ENCODE peak calls at places on chromosomes 12 and 14, in seven cellular contexts. C is GM06990; T is naive thymus-derived CD4-positive, alpha-beta T cell; Z is CD8-positive, alpha-beta T cell; I is CD8-positive, alpha-beta memory T cell; E is HepG2; G is mammary epithelial cell. P is an unnamed sample. For H3K27me3, the result is how much of the 10 kb centered on the place peaks cover.

GRCh38 chr12:120079352-120080042 is 37.1 kb downstream of the RAB35 start:
- DNase-seq in C (no peak), T (no peak), Z (no peak), I (no peak), E (peak), G (peak), P (no peak)

GRCh38 chr12:94305293-94305957 is 154.2 kb downstream of the CEP83 start:
- DNase-seq in C (peak), T (no peak), Z (no peak), I (no peak), E (peak), G (no peak), P (no peak)

GRCh38 chr12:26551385-26551784 is 281.6 kb downstream of the ITPR2 start:
- DNase-seq in C (no peak), T (no peak), Z (no peak), I (no peak), E (no peak), G (no peak), P (no peak)

GRCh38 chr14:75978249-75978731 is 3.5 kb downstream of the TGFB3 start:
- DNase-seq in C (no peak), T (peak), Z (peak), I (no peak), E (no peak), G (no peak), P (no peak)

GRCh38 chr12:58915634-58916033 is 4.7 kb downstream of the LRIG3 start:
- DNase-seq in C (no peak), T (no peak), Z (no peak), I (no peak), E (no peak), G (peak), P (peak)

GRCh38 chr12:112932485-112933151 is 5.7 kb upstream of the OAS3 start:
- DNase-seq in C (no peak), T (no peak), Z (no peak), I (no peak), E (no peak), G (no peak), P (no peak)

GRCh38 chr12:113831486-113831885 is 134.6 kb downstream of the RBM19 start:
- DNase-seq in C (no peak), T (no peak), Z (no peak), I (no peak), E (no peak), G (no peak), P (no peak)

GRCh38 chr12:24661657-24662096 is 287.2 kb downstream of the BCAT1 start:
- DNase-seq in C (no peak), T (no peak), Z (no peak), I (no peak), E (peak), G (peak), P (no peak)

DNA sequence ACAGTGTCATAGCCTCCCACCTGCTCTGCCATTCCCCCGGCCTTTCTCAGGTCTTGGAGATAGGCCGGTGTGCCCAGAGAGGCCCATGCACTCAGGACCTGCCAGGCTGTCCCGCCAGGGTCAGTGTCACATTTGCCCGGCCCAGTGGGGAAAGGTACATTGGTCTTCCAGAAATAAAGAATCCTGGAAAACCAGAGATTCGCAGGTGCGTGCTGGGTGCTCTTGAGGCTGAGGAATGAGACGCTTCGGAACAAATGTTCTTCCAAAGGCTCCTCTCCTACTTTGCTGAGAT is 205.8 kb upstream of the RTL1 start:
- DNase-seq in C (no peak), T (no peak), Z (no peak), I (no peak), E (no peak), G (no peak), P (no peak)
- H3K4me3 ChIP-seq in C (no peak), T (no peak), Z (no peak), I (no peak), E (no peak), G (no peak), P (no peak)

GRCh38 chr12:53193953-53194716 is 12.9 kb downstream of the ITGB7 start:
- DNase-seq in C (no peak), T (no peak), Z (no peak), I (no peak), E (peak), G (no peak), P (no peak)

GRCh38 chr12:53191096-53191884 is 10.6 kb upstream of the CSAD start:
- DNase-seq in C (no peak), T (no peak), Z (no peak), I (no peak), E (no peak), G (no peak), P (no peak)

GRCh38 chr12:53192531-53193021 is 11.9 kb upstream of the CSAD start:
- DNase-seq in C (no peak), T (no peak), Z (no peak), I (no peak), E (no peak), G (no peak), P (peak)

GRCh38 chr12:53191885-53192530 is 11.3 kb upstream of the CSAD start:
- DNase-seq in C (no peak), T (no peak), Z (no peak), I (no peak), E (no peak), G (no peak), P (no peak)

GRCh38 chr12:53193040-53193439 is 12.3 kb upstream of the CSAD start:
- DNase-seq in C (no peak), T (no peak), Z (no peak), I (no peak), E (no peak), G (no peak), P (peak)
- H3K27me3 ChIP-seq in C (under half), T (under half), Z (under half), I (under half), E (under half), G (under half), P (under half)

DNA sequence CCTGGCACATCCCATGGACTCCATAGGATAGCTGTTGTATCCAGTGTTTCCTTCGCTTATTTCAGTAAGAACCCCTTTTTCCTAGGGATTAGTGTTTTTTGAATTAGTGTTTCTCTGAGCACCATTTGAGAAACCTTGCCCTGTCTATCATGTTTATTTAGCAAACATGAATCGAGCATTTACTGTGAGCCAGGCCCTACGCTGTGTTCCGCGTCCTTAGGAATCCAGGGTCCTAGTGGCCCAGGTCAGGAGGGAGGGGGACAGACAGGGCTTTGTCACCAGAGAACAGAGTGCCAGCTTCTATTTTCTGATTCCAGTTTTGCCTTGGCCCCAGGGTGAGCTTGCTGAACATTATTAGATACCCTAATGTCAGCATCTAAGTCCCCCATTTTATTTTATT is 2.5 kb downstream of the TEAD4 start:
- DNase-seq in C (no peak), T (no peak), Z (no peak), I (no peak), E (peak), G (no peak), P (no peak)
- H3K4me3 ChIP-seq in C (no peak), T (no peak), Z (no peak), I (no peak), E (peak), G (no peak), P (no peak)

DNA sequence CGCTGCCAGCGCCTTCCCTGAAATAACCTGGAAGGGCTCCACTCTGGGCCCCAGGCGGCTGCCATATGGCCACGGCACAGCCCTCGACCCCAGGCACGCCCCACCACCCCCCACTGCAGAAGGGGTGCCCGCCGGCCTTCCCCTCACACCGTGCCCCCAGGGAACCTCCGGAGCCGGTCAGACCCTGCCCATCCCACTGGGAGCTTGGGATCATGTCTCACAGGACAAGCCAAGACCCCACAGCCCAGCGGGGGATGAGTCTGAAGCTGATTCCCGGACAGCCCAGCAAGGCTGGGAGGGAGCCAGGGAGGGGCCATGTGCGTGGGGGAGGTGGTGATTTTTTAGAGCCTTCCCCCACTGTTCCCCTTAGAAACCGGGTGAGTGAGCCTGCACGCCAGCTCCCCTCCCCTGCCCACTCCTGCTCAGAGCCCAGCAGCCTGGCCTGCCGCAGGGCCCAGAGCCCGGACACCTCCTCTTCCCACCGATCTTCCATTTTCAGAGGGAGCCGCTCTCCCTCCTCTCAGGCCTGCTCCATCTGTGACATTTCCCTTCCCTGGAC is 1.4 kb downstream of the RIMBP2 start:
- DNase-seq in C (no peak), T (no peak), Z (no peak), I (no peak), E (no peak), G (no peak), P (no peak)
- H3K27me3 ChIP-seq in C (under half), T (under half), Z (under half), I (under half), E (half or more), G (under half), P (under half)

GRCh38 chr12:46903058-46903457 is 77.3 kb upstream of the SLC38A4 start:
- DNase-seq in C (no peak), T (no peak), Z (no peak), I (no peak), E (no peak), G (no peak), P (no peak)

GRCh38 chr12:46904406-46905240 is 78.8 kb upstream of the SLC38A4 start:
- DNase-seq in C (no peak), T (no peak), Z (no peak), I (no peak), E (no peak), G (no peak), P (no peak)

GRCh38 chr12:46898152-46898931 is 72.5 kb upstream of the SLC38A4 start:
- DNase-seq in C (no peak), T (no peak), Z (no peak), I (no peak), E (no peak), G (no peak), P (no peak)

GRCh38 chr12:46901464-46902205 is 75.8 kb upstream of the SLC38A4 start:
- DNase-seq in C (no peak), T (no peak), Z (no peak), I (no peak), E (no peak), G (no peak), P (no peak)

DNA sequence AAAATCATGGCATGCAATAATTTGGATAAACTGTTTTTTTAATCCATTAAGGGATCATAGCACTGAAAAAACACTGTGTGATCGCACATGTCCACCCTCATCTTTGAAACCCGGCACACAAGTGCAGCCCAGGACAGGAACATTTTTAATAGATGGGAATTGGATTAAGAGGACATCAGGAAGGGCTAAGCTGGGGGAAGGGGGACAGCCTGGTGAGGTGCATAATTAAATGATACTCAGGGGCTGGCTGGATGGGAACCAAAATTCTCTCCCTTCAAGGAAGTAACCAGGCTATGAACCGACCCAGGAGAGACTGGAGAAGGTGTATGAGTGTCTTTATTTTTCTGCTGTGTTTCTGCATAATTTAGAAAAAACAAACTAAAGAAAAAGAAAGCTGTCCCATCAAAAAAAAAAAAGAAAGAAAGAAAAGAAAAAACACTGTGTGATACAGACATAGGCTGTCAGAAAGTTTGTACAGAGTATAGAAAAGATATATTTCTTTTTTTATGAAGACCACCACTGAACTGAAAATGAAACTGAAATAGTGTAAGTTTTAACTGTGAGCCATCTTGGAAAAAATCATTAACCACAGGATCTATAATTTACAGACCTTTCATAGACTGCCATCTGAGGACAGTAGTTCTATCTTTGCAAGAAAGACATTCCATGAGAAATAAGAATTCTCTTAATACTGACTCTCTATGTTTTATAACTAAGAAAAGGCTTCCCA is 75.1 kb upstream of the SLC38A4 start:
- DNase-seq in C (no peak), T (no peak), Z (no peak), I (no peak), E (no peak), G (no peak), P (no peak)
- H3K4me3 ChIP-seq in C (no peak), T (no peak), Z (no peak), I (no peak), E (no peak), G (no peak), P (no peak)

GRCh38 chr14:74591899-74592298 is 20.1 kb downstream of the LTBP2 start:
- DNase-seq in C (no peak), T (no peak), Z (no peak), I (no peak), E (no peak), G (no peak), P (peak)
- H3K27me3 ChIP-seq in C (under half), T (under half), Z (under half), I (under half), E (under half), G (under half), P (under half)

DNA sequence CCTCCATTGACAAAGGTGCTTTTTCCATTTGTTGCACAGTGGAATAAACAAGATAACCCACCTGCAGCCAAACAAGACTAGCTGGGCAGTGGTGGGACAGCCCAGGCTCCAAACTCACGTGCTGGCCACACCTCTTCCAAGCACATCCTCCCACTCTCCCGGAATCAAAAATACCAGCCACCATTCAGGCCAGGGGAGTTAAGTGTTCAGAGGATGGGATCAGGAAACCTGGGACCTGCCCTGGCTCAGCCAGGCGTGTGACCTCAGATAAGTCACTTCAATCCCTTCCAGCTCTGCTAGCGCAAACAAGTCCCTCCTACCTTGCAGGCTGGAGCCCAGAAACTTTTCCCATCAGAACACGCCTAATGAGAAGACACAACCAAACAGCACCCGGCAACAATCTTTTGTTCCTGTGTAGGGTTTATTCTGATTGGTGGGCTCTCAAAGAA is 43.3 kb downstream of the ACTN1 start:
- DNase-seq in C (no peak), T (no peak), Z (no peak), I (no peak), E (no peak), G (peak), P (no peak)
- H3K4me3 ChIP-seq in C (no peak), T (no peak), Z (no peak), I (no peak), E (no peak), G (no peak), P (no peak)

DNA sequence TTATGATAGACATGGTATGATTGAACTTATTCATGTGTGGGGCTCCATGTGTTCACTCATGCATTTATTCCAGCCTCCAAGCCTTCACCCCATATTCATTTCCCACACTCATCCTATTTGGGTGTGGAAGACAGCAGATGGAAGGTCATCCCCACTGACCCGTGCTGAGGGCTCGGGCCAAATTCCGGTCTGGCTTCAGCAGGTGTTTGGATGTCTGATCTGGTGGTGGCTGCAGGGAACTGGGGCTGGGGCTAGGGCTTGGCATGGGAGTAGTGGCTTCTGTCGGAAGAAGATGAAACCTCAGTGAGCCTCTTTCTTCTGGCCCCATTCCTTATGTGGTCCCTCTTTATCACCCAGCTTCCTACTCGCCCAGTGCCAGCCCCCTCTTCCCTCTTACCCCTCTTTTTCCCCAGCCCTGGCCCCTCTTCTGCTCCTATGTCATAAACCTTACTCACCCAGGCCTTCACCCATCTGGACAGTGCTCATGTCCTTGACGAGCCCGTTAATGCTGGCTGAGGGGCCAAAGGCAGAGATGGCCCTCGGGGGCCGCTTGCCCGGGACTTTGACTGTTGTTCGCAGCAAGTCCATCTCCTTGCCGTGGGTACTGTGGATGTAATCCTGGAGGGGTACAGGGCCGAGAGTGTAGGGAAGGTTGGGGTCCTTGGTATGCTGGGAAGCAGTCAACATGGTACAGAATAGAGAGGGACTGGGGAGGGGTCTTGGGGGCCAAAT is 8.0 kb downstream of the AGAP2 start:
- DNase-seq in C (no peak), T (no peak), Z (no peak), I (no peak), E (no peak), G (no peak), P (no peak)
- H3K27me3 ChIP-seq in C (under half), T (under half), Z (under half), I (under half), E (under half), G (under half), P (under half)

P was measured in aorta.